ENCODE peak calls at places on chromosomes 1 and 21, in eight cellular contexts. F is progenitor cell of endocrine pancreas, O is dorsolateral prefrontal cortex, I is B cell, S is fibroblast of the aortic adventitia, L is psoas muscle, M is GM13976, Y is esophagus squamous epithelium. E is an unnamed sample.

GRCh38 chr1:170067253-170067819 is 7.2 kb downstream of the KIFAP3 start:
- DNase-seq in F (no peak), O (no peak), I (no peak), S (peak), L (no peak), M (no peak), Y (no peak), E (no peak)

GRCh38 chr1:13792429-13792828 is 92.4 kb downstream of the PRDM2 start:
- DNase-seq in F (no peak), O (no peak), I (no peak), S (peak), L (no peak), M (no peak), Y (no peak), E (no peak)

GRCh38 chr1:115098979-115099692 is 9.8 kb upstream of the TSPAN2 start:
- DNase-seq in F (no peak), O (no peak), I (peak), S (peak), L (no peak), M (no peak), Y (no peak), E (peak)

GRCh38 chr1:2480986-2481364 is 4.9 kb downstream of the PLCH2 start:
- DNase-seq in F (no peak), O (peak), I (no peak), S (no peak), L (no peak), M (no peak), Y (no peak), E (no peak)

GRCh38 chr1:184854456-184855180 is 100.0 kb upstream of the EDEM3 start:
- DNase-seq in F (no peak), O (no peak), I (no peak), S (peak), L (no peak), M (no peak), Y (no peak), E (no peak)

GRCh38 chr1:197781998-197782718 is 6.9 kb upstream of the DENND1B start:
- DNase-seq in F (no peak), O (no peak), I (no peak), S (peak), L (no peak), M (no peak), Y (no peak), E (no peak)

GRCh38 chr1:117210831-117211261 is at the start of gene VTCN1:
- DNase-seq in F (no peak), O (no peak), I (no peak), S (no peak), L (no peak), M (no peak), Y (no peak), E (no peak)

GRCh38 chr1:37914719-37915483 is 32.0 kb downstream of the INPP5B start:
- DNase-seq in F (no peak), O (no peak), I (no peak), S (no peak), L (no peak), M (no peak), Y (no peak), E (no peak)

GRCh38 chr1:107076846-107077245 is 20.4 kb downstream of the PRMT6 start:
- DNase-seq in F (no peak), O (no peak), I (no peak), S (peak), L (no peak), M (no peak), Y (no peak), E (no peak)

GRCh38 chr1:1631793-1632420 is at the start of gene MMP23B:
- DNase-seq in F (no peak), O (peak), I (peak), S (no peak), L (peak), M (no peak), Y (no peak), E (no peak)

GRCh38 chr1:168135116-168135981 is 1.4 kb downstream of the GPR161 start:
- DNase-seq in F (no peak), O (no peak), I (no peak), S (no peak), L (no peak), M (no peak), Y (no peak), E (no peak)

GRCh38 chr1:168137515-168137821 is 738 bp upstream of the GPR161 start:
- DNase-seq in F (no peak), O (no peak), I (no peak), S (no peak), L (no peak), M (no peak), Y (no peak), E (no peak)

GRCh38 chr1:168134132-168135041 is 2.3 kb downstream of the GPR161 start:
- DNase-seq in F (no peak), O (no peak), I (no peak), S (no peak), L (no peak), M (no peak), Y (no peak), E (no peak)

GRCh38 chr1:168136709-168137514 is at the start of gene GPR161:
- DNase-seq in F (peak), O (peak), I (peak), S (peak), L (peak), M (peak), Y (no peak), E (peak)

DNA sequence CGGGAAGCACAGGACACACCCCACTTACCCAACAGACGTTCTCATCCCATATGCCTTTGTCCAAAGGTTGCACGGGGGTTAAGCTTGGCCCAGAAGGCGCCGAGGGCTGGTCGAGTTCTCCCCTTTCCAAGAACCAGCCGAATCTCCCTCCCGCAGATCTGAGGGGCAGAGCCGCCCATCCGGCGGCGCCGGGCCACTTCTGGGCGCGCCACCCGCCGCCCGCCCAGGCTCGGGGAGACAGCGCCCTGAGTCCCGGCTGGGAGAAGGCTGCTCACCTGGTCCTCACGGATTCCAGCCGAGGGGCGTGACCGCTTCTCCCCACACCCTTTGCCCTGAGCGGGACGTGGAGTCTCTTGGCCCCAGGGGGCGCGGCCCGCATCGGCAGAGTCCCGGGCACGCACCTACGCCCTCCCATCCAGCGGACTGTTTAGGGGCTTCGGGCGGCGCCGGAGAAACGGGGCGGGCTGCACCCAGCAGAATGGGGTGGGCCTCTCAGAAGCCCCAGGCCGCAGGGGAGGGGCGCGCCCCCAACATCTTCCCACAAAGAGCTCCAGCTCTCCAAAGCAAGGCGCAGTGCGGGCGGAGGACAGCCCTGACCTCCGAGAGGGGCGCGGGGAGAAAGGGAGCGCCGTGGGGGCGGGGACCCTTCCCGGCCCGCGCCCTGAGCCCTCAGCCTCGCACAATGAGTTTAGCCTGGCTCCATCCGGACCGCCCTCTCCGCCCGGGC is 585 bp downstream of the GPR161 start:
- DNase-seq in F (peak), O (no peak), I (peak), S (peak), L (peak), M (peak), Y (no peak), E (peak)
- TF ChIP-seq CTCF in F (peak), O (no peak), I (no peak), S (no peak), L (no peak), M (no peak), Y (no peak), E (no peak)

GRCh38 chr21:18725653-18726052 is 322.1 kb upstream of the TMPRSS15 start:
- DNase-seq in F (no peak), O (no peak), I (no peak), S (no peak), L (no peak), M (no peak), Y (no peak), E (peak)
- TF ChIP-seq CTCF in F (no peak), O (no peak), I (no peak), S (no peak), L (no peak), M (no peak), Y (no peak), E (no peak)

DNA sequence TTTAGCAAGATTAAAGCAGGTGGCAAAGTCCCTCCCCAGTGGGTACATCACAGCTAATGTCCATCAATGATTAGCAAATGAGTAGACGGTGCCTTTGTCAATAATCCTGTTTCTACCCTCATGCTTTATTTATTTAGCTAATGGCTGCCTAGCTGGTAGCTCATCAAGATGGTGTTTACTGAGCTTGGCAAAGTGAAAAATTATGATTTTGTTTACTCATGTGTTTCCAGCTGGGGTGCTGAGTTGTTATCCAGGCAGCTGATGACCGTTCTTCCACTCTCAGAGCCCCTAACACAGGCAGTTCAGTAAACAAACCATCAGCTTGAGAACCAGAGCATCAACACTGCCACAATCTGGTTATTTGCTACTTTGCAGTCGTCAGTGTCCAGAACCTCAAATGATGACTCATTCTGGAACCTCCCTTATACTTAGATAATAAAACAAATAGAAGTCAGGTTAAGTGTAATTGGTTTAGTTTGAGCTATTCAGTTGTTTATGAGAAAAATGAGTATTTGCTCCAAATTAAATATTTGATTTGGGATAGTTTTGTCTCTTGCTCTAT is 163.9 kb downstream of the ST6GALNAC5 start:
- DNase-seq in F (no peak), O (no peak), I (no peak), S (peak), L (no peak), M (no peak), Y (no peak), E (no peak)
- TF ChIP-seq CTCF in F (no peak), O (no peak), I (no peak), S (no peak), L (no peak), M (no peak), Y (no peak), E (no peak)

GRCh38 chr21:41121785-41122415 is 46.1 kb upstream of the BACE2 start:
- DNase-seq in F (peak), O (peak), I (no peak), S (peak), L (peak), M (peak), Y (peak), E (peak)
- TF ChIP-seq CTCF in F (peak), O (peak), I (peak), S (peak), L (peak), M (peak), Y (peak), E (peak)

GRCh38 chr1:151346082-151346768 is 827 bp downstream of the RFX5 start:
- DNase-seq in F (no peak), O (no peak), I (no peak), S (no peak), L (no peak), M (no peak), Y (no peak), E (peak)
- TF ChIP-seq CTCF in F (no peak), O (no peak), I (no peak), S (no peak), L (no peak), M (no peak), Y (no peak), E (no peak)

E was measured in activated CD8-positive, alpha-beta T cell treated with anti-CD3 and anti-CD28 coated beads for 36 hours.